ENCODE peak calls at places on chromosomes 12 and 14, in seven cellular contexts. H is brain pericyte, G is NCI-H524, M is NCI-H774, Q is SK-N-SH, D is putamen, A is ELR. S is an unnamed sample.
A peak's percentile ranks its signal among the peaks of the same experiment; 100 is the strongest.

GRCh38 chr12:2288001-2288400 is 235.2 kb downstream of the CACNA1C start:
- DNase-seq in H (no peak), G (no peak), M (no peak), Q (no peak), D (no peak), A (peak; percentile 58), S (no peak)

GRCh38 chr12:41485203-41485602 is 297.1 kb downstream of the PDZRN4 start:
- DNase-seq in H (no peak), G (no peak), M (no peak), Q (no peak), D (no peak), A (peak; percentile 41), S (no peak)

GRCh38 chr12:23929906-23930305 is 19.6 kb downstream of the SOX5 start:
- DNase-seq in H (no peak), G (no peak), M (no peak), Q (no peak), D (no peak), A (no peak), S (no peak)

GRCh38 chr14:66596241-66596985 is 88.5 kb downstream of the GPHN start:
- DNase-seq in H (no peak), G (peak; percentile 49), M (no peak), Q (no peak), D (no peak), A (no peak), S (no peak)

GRCh38 chr12:52514471-52515318 is 5.5 kb downstream of the KRT5 start:
- DNase-seq in H (no peak), G (no peak), M (no peak), Q (no peak), D (no peak), A (no peak), S (no peak)

GRCh38 chr12:76559277-76560082 is at the start of gene OSBPL8:
- DNase-seq in H (peak; percentile 59), G (peak; percentile 82), M (peak; percentile 96), Q (peak; percentile 96), D (peak; percentile 93), A (peak; percentile 95), S (peak; percentile 68)

GRCh38 chr12:42420385-42420784 is 94.4 kb downstream of the PPHLN1 start:
- DNase-seq in H (no peak), G (no peak), M (no peak), Q (no peak), D (no peak), A (no peak), S (no peak)

GRCh38 chr12:53224268-53224896 is 7.6 kb downstream of the RARG start:
- DNase-seq in H (no peak), G (peak; percentile 12), M (no peak), Q (peak; percentile 69), D (no peak), A (peak; percentile 45), S (peak; percentile 8)